ENCODE peak calls at places on chromosomes 6 and 20, in six cellular contexts. K is heart right ventricle, T is breast epithelium, C is neural progenitor cell, M is A673, E is vagina. F is an unnamed sample. For H3K36me3, the result is how much of the 10 kb centered on the place peaks cover.

GRCh38 chr6:135759831-135760230 is 91.7 kb upstream of the PDE7B start:
- DNase-seq in K (no peak), T (no peak), C (peak), M (peak), E (no peak), F (no peak)

GRCh38 chr6:73085362-73085975 is 139.8 kb downstream of the KHDC1L start:
- DNase-seq in K (no peak), T (no peak), C (peak), M (no peak), E (no peak), F (no peak)

GRCh38 chr6:136783495-136784270 is 8.6 kb downstream of the MAP3K5 start:
- DNase-seq in K (peak), T (no peak), C (no peak), M (no peak), E (no peak), F (peak)

GRCh38 chr6:156131221-156131903 is 645.8 kb upstream of the ARID1B start:
- DNase-seq in K (no peak), T (no peak), C (no peak), M (no peak), E (no peak), F (no peak)

GRCh38 chr20:46084805-46085792 is 4.7 kb downstream of the NCOA5 start:
- DNase-seq in K (no peak), T (no peak), C (no peak), M (peak), E (no peak), F (no peak)

GRCh38 chr6:4977468-4977867 is 26.4 kb downstream of the RPP40 start:
- DNase-seq in K (no peak), T (no peak), C (no peak), M (no peak), E (no peak), F (no peak)

GRCh38 chr20:37323985-37324384 is 22.0 kb upstream of the SRC start:
- DNase-seq in K (no peak), T (no peak), C (no peak), M (no peak), E (no peak), F (no peak)

GRCh38 chr6:31844507-31844906 is 17.0 kb downstream of the HSPA1B start:
- DNase-seq in K (no peak), T (no peak), C (no peak), M (no peak), E (no peak), F (no peak)

GRCh38 chr6:138503881-138504680 is 4.8 kb upstream of the NHSL1 start:
- DNase-seq in K (no peak), T (no peak), C (no peak), M (no peak), E (no peak), F (no peak)

GRCh38 chr6:135812085-135812526 is 39.4 kb upstream of the PDE7B start:
- DNase-seq in K (peak), T (no peak), C (no peak), M (no peak), E (no peak), F (no peak)

GRCh38 chr6:7468382-7469081 is 72.9 kb upstream of the DSP start:
- DNase-seq in K (peak), T (no peak), C (no peak), M (peak), E (no peak), F (no peak)

GRCh38 chr20:50958733-50959542 is at the start of gene MOCS3:
- DNase-seq in K (peak), T (peak), C (peak), M (peak), E (no peak), F (peak)

GRCh38 chr20:32088759-32089158 is 20.8 kb upstream of the TM9SF4 start:
- DNase-seq in K (no peak), T (no peak), C (no peak), M (no peak), E (no peak), F (no peak)

GRCh38 chr6:146833157-146833556 is 234.4 kb downstream of the ADGB start:
- DNase-seq in K (no peak), T (no peak), C (no peak), M (no peak), E (no peak), F (no peak)

GRCh38 chr6:85574932-85575598 is 18.6 kb downstream of the SNX14 start:
- DNase-seq in K (no peak), T (no peak), C (no peak), M (no peak), E (no peak), F (no peak)

GRCh38 chr6:87251225-87251624 is 71.2 kb upstream of the SMIM8 start:
- DNase-seq in K (no peak), T (no peak), C (no peak), M (no peak), E (no peak), F (no peak)
- H3K36me3 ChIP-seq in K (half or more), T (under half), C (under half), M (under half), E (under half), F (half or more)

GRCh38 chr20:53786445-53787267 is 193.0 kb upstream of the ZNF217 start:
- DNase-seq in K (no peak), T (no peak), C (no peak), M (no peak), E (no peak), F (no peak)

GRCh38 chr20:53792946-53793536 is 199.4 kb upstream of the ZNF217 start:
- DNase-seq in K (no peak), T (no peak), C (no peak), M (no peak), E (no peak), F (no peak)

GRCh38 chr20:53793783-53794383 is 200.2 kb upstream of the ZNF217 start:
- DNase-seq in K (no peak), T (no peak), C (no peak), M (no peak), E (no peak), F (no peak)

GRCh38 chr20:53788253-53789022 is 194.8 kb upstream of the ZNF217 start:
- DNase-seq in K (no peak), T (no peak), C (no peak), M (no peak), E (no peak), F (no peak)

GRCh38 chr20:53789913-53790675 is 196.5 kb upstream of the ZNF217 start:
- DNase-seq in K (no peak), T (no peak), C (no peak), M (no peak), E (no peak), F (no peak)
- H3K27ac ChIP-seq in K (no peak), T (peak), C (no peak), M (no peak), E (no peak), F (no peak)

GRCh38 chr6:89494131-89494793 is 61.3 kb downstream of the ANKRD6 start:
- DNase-seq in K (no peak), T (no peak), C (no peak), M (no peak), E (no peak), F (no peak)
- TF ChIP-seq CTCF in K (no peak), T (no peak), C (peak), M (no peak), E (no peak), F (no peak)

DNA sequence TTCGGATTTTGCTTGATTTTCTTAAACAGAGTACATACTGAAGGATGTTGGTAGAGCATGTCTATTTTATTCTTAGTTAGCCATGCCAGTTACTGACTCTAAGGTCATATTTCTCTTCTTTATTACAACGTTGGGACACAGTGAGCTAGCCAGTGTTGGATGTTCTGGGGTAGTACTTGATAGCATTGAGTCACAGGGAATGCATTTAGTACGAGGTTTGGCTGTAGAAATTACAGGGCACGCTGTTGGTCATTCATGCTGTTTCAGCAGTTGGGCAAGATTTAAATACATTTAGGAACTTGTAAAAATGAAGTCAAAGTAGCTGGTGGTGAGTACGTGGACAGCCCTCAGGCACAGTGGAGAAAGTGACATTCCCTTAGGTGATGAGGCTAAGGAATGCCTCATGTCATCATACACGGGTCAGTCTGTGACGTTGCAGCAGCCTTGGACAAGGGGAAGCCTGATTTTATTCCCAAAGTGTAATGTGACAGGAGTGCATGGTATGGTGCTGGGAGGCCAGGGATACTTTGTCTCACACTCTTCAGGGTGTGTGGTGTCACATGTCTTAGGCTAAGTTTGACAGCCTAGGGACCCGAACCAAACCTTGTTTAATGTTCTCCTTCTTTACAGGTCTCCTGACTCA is 57.7 kb upstream of the SLC22A1 start:
- DNase-seq in K (no peak), T (no peak), C (no peak), M (no peak), E (no peak), F (no peak)
- H3K36me3 ChIP-seq in K (half or more), T (under half), C (under half), M (half or more), E (under half), F (half or more)

GRCh38 chr6:43770417-43771209 is 602 bp downstream of the VEGFA start:
- DNase-seq in K (peak), T (peak), C (peak), M (peak), E (no peak), F (peak)

GRCh38 chr6:43769526-43770416 is at the start of gene VEGFA:
- DNase-seq in K (peak), T (peak), C (peak), M (peak), E (no peak), F (peak)

GRCh38 chr6:43767553-43768505 is 2.2 kb upstream of the VEGFA start:
- DNase-seq in K (no peak), T (no peak), C (no peak), M (no peak), E (no peak), F (no peak)

GRCh38 chr6:43768506-43768860 is 1.5 kb upstream of the VEGFA start:
- DNase-seq in K (no peak), T (no peak), C (no peak), M (no peak), E (no peak), F (no peak)

DNA sequence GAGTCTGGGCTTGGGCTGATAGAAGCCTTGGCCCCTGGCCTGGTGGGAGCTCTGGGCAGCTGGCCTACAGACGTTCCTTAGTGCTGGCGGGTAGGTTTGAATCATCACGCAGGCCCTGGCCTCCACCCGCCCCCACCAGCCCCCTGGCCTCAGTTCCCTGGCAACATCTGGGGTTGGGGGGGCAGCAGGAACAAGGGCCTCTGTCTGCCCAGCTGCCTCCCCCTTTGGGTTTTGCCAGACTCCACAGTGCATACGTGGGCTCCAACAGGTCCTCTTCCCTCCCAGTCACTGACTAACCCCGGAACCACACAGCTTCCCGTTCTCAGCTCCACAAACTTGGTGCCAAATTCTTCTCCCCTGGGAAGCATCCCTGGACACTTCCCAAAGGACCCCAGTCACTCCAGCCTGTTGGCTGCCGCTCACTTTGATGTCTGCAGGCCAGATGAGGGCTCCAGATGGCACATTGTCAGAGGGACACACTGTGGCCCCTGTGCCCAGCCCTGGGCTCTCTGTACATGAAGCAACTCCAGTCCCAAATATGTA is 957 bp upstream of the VEGFA start:
- DNase-seq in K (peak), T (peak), C (peak), M (no peak), E (no peak), F (no peak)
- H3K27ac ChIP-seq in K (peak), T (peak), C (no peak), M (no peak), E (peak), F (no peak)

F was measured in upper lobe of right lung.